ENCODE peak calls at places on chromosomes 6 and 20, in nine cellular contexts. W is body of pancreas; C is A549; U is tibial artery; K is fibroblast of mammary gland; R is cardiac fibroblast; Z is IMR-90; S is CD8-positive, alpha-beta T cell; F is thoracic aorta. T is an unnamed sample.

GRCh38 chr20:24135786-24136185 is 147.2 kb upstream of the GGTLC1 start:
- DNase-seq in W (no peak), C (no peak), S (no peak), F (no peak), Z (no peak), R (no peak), U (no peak), K (no peak), T (no peak)

GRCh38 chr6:3965071-3965718 is 113.7 kb downstream of the FAM217A start:
- DNase-seq in W (no peak), R (no peak), U (no peak), K (peak), S (no peak), Z (no peak), C (no peak), F (no peak), T (peak)

GRCh38 chr6:32945106-32945761 is 4.4 kb upstream of the HLA-DMB start:
- DNase-seq in C (no peak), U (no peak), Z (peak), W (peak), F (no peak), R (no peak), S (peak), K (peak), T (no peak)

GRCh38 chr20:58133020-58133419 is 95.4 kb downstream of the ANKRD60 start:
- DNase-seq in S (no peak), Z (no peak), K (no peak), W (no peak), R (no peak), C (no peak), F (no peak), U (no peak), T (peak)

GRCh38 chr6:157529654-157530039 is 148.7 kb downstream of the ZDHHC14 start:
- DNase-seq in S (no peak), Z (no peak), R (no peak), K (no peak), F (no peak), C (no peak), U (no peak), W (no peak), T (no peak)

GRCh38 chr20:44719841-44720240 is 4.7 kb downstream of the CCN5 start:
- DNase-seq in Z (no peak), K (no peak), U (no peak), R (no peak), S (no peak), W (no peak), F (no peak), C (no peak), T (no peak)

GRCh38 chr6:52317841-52318581 is 33.5 kb upstream of the MCM3 start:
- DNase-seq in U (no peak), R (peak), K (peak), F (no peak), S (no peak), W (no peak), C (peak), Z (peak), T (peak)

GRCh38 chr6:64249129-64249528 is 613.5 kb downstream of the PHF3 start:
- DNase-seq in S (no peak), K (no peak), C (peak), Z (peak), R (no peak), W (no peak), F (no peak), U (no peak), T (no peak)

GRCh38 chr6:3247255-3248146 is 11.2 kb upstream of the PSMG4 start:
- DNase-seq in R (peak), K (peak), U (no peak), S (no peak), W (peak), C (peak), F (no peak), Z (peak), T (peak)

GRCh38 chr6:157323114-157323923 is at the start of gene TMEM242:
- DNase-seq in C (peak), Z (peak), R (peak), K (peak), S (peak), U (peak), W (peak), F (peak), T (peak)

GRCh38 chr6:16095180-16095579 is 33.7 kb upstream of the MYLIP start:
- DNase-seq in K (no peak), C (no peak), S (no peak), F (no peak), Z (no peak), R (no peak), W (no peak), U (no peak), T (no peak)

GRCh38 chr20:20463933-20464374 is 96.0 kb downstream of the INSM1 start:
- DNase-seq in R (peak), S (no peak), Z (no peak), U (no peak), K (no peak), W (no peak), F (no peak), C (no peak), T (peak)

GRCh38 chr20:1264727-1265126 is 1.4 kb upstream of the SNPH start:
- DNase-seq in W (no peak), U (no peak), R (no peak), K (no peak), F (no peak), C (no peak), S (no peak), Z (no peak), T (no peak)

GRCh38 chr6:133978896-133979240 is 25.8 kb downstream of the TBPL1 start:
- DNase-seq in R (no peak), C (no peak), F (no peak), K (no peak), U (no peak), S (no peak), W (no peak), Z (no peak), T (no peak)

GRCh38 chr6:29864037-29864795 is 36.6 kb downstream of the HLA-G start:
- DNase-seq in U (no peak), Z (no peak), C (no peak), S (no peak), K (no peak), R (peak), F (no peak), W (no peak), T (no peak)

GRCh38 chr6:74578339-74578738 is 627.5 kb downstream of the COL12A1 start:
- DNase-seq in S (no peak), C (peak), U (no peak), W (no peak), F (no peak), R (peak), Z (peak), K (peak), T (peak)

GRCh38 chr6:105781248-105781647 is 304.9 kb upstream of the PRDM1 start:
- DNase-seq in U (no peak), R (no peak), W (no peak), S (no peak), C (no peak), Z (no peak), F (no peak), K (no peak), T (no peak)

GRCh38 chr6:125789576-125790402 is 971 bp upstream of the NCOA7 start:
- DNase-seq in F (no peak), S (peak), Z (peak), W (peak), U (peak), C (peak), R (peak), K (peak), T (no peak)

DNA sequence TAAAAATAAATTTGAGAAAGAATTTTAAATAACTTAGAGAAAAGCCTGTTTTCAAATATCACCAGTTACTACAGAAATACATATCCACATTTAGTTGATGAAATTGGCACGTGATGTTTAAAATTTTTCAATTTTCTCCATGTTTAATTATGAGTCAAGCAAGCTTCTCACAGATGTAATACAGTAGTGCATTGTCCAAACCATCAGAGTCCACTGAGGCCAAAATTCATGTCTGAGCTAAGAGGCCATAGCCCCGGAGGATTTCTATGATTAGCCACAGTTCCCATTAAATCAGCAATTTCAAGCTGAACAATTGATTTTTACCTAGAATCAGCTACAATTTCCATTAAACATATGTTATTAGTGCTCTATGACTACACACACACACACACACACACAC is 387.0 kb downstream of the LAMA2 start:
- DNase-seq in U (no peak), R (no peak), C (no peak), Z (no peak), W (no peak), S (no peak), F (no peak), K (no peak), T (no peak)
- H3K4me3 ChIP-seq in U (no peak), R (no peak), C (no peak), Z (no peak), W (no peak), S (no peak), F (no peak), K (no peak), T (no peak)

DNA sequence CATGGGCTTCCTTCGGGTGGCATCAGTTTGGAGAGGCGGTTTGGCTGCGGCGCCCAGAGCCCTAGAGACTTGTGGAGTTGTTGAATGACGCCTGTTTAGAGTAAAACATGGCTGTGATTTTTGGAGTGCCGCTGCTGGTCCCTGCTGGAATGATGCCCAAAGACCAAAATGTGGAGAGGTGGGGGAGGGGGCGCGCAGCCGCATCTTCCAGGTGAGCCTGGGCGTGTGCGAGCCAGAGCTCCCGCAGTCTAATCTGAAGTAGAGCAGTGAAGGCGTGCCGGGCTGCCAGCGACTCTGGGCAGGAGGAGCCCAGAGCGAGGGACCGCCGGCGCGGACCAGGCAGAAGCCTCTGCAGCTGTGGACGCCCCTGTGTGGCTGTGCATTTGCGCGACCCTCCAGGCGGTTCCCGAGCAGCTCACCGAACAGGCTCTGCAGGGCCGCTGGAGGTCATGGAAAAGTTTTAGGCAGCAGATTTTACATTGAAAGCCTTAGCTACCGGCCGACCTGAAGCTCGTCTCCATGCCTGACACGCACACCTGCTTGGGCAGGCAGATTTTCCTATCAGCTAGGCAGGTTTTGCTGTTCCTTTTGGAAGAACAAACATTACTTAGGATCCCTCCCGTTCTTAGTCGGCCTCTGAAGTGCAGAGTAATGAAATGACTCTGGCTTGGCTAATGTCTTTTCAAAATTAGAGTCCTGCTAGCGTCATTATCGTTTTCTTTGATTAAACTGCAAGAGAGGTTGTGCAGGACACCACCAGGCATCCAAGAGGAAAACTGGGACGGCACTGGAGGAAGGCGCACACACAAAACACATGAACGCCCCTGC is 298.2 kb downstream of the PHACTR1 start:
- DNase-seq in U (no peak), S (no peak), K (no peak), F (no peak), R (no peak), W (peak), Z (no peak), C (no peak), T (no peak)
- H3K4me3 ChIP-seq in U (peak), S (no peak), K (no peak), F (peak), R (no peak), W (no peak), Z (no peak), C (no peak), T (peak)

GRCh38 chr6:111263837-111264236 is 176.5 kb downstream of the SLC16A10 start:
- DNase-seq in S (no peak), K (peak), F (no peak), W (no peak), U (no peak), Z (peak), C (no peak), R (peak), T (peak)

GRCh38 chr6:111256646-111257045 is 169.3 kb downstream of the SLC16A10 start:
- DNase-seq in R (peak), F (no peak), C (peak), W (no peak), S (no peak), K (no peak), U (no peak), Z (no peak), T (peak)

GRCh38 chr6:111258615-111259088 is 171.3 kb downstream of the SLC16A10 start:
- DNase-seq in R (peak), F (no peak), K (no peak), U (no peak), W (no peak), S (no peak), C (no peak), Z (no peak), T (no peak)

GRCh38 chr6:111259089-111259831 is 172.0 kb downstream of the SLC16A10 start:
- DNase-seq in K (peak), U (peak), Z (peak), F (peak), S (peak), R (peak), C (peak), W (peak), T (peak)

GRCh38 chr6:111260570-111261298 is 173.4 kb downstream of the SLC16A10 start:
- DNase-seq in W (no peak), R (no peak), K (peak), U (no peak), C (no peak), F (no peak), S (no peak), Z (peak), T (no peak)
- H3K4me3 ChIP-seq in W (peak), R (peak), K (peak), U (peak), C (no peak), F (peak), S (no peak), Z (peak), T (no peak)

GRCh38 chr20:63013207-63013606 is 6.4 kb upstream of the BHLHE23 start:
- DNase-seq in U (no peak), S (no peak), F (no peak), W (no peak), R (no peak), K (no peak), C (no peak), Z (no peak), T (no peak)
- H3K4me3 ChIP-seq in U (no peak), S (no peak), F (no peak), W (no peak), R (no peak), K (no peak), C (no peak), Z (no peak), T (no peak)

DNA sequence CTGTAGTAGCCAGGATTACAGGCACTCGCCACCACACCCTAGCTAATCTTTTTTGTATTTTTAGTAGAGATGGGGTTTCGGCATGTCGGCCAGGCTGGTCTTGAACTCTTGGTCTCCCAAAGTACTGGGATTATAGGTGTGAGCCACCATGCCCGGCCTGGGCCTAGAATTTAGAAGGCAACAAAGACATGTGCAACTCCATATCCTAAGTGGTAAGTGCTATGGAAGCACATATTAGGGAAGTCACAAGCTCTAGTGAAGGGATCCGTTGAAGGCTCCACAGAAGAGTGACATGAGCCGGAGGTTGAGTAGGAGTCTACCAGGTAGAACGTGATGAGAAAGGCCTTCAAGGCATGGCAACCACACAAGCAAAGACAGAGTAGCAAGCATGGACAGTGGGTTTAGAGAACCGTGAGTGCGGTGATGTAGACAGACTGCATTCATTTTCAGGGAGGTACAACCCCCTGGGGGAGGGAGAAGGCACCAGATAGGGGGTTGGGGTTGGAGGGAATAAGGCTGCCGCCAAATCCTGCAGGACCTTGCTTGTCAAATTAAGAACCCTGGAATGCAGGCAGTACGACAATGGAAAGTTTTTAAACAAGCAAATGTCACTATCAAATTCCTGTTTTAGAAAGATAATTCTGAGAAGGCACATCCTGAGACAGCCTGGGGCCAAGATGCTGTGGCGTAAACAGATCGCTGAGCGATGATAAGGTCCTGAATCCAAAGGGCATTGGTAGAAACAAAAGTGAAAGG is 50.2 kb downstream of the ARHGAP18 start:
- DNase-seq in U (no peak), S (no peak), C (no peak), Z (peak), F (no peak), R (peak), K (no peak), W (no peak), T (no peak)
- H3K4me3 ChIP-seq in U (no peak), S (no peak), C (no peak), Z (no peak), F (no peak), R (peak), K (no peak), W (no peak), T (no peak)

GRCh38 chr20:50193851-50194830 is 3.5 kb downstream of the CEBPB start:
- DNase-seq in C (peak), W (no peak), K (peak), S (no peak), U (peak), R (peak), Z (peak), F (no peak), T (peak)
- H3K4me3 ChIP-seq in C (peak), W (peak), K (peak), S (no peak), U (peak), R (peak), Z (peak), F (peak), T (peak)

DNA sequence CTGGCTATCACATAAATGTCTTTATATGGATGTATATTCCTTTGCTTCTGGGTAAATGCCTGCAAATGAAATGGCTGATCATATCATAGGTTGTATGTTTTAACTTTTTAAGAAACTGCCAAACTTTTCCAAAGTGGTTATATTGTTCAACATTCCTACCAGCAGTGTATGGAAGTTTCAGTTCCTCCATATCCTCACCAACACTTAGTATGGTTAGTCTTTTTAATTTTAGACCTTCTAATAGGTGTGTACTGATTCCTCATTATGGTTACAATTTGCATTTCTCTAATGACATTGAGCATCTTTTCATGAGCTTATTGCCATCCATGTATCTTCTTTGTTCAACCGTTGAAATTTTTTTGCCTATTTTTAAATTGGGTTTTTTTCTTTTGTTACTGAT is 155.4 kb downstream of the ZFAND3 start:
- DNase-seq in Z (no peak), W (no peak), U (no peak), K (no peak), C (no peak), S (no peak), F (no peak), R (no peak), T (no peak)
- H3K4me3 ChIP-seq in Z (no peak), W (no peak), U (no peak), K (no peak), C (no peak), S (no peak), F (no peak), R (no peak), T (no peak)